ENCODE peak calls at places on chromosomes 4 and X, in six cellular contexts. One of them, this sample, is unnamed.

GRCh38 chrX:24851776-24852175 is 158.1 kb downstream of the POLA1 start:
- DNase-seq in stimulated activated CD4-positive, alpha-beta T cell treated with anti-CD3 and anti-CD28 coated beads, Interleukin-4, amount 100 ng/mL, for 24 hours: no peak
- DNase-seq in NCI-H345: no peak
- DNase-seq in WTC11: no peak
- DNase-seq in amniotic stem cell: no peak
- DNase-seq in myocyte: no peak
- DNase-seq in this sample: no peak

GRCh38 chr4:74109894-74110605 is 11.1 kb upstream of the CXCL2 start:
- DNase-seq in amniotic stem cell: peak
- DNase-seq in stimulated activated CD4-positive, alpha-beta T cell treated with anti-CD3 and anti-CD28 coated beads, Interleukin-4, amount 100 ng/mL, for 24 hours: no peak
- DNase-seq in myocyte: peak
- DNase-seq in WTC11: no peak
- DNase-seq in NCI-H345: no peak
- DNase-seq in this sample: no peak

GRCh38 chrX:43064096-43064495 is 286.1 kb upstream of the PPP1R2C start:
- DNase-seq in WTC11: no peak
- DNase-seq in NCI-H345: no peak
- DNase-seq in stimulated activated CD4-positive, alpha-beta T cell treated with anti-CD3 and anti-CD28 coated beads, Interleukin-4, amount 100 ng/mL, for 24 hours: no peak
- DNase-seq in myocyte: no peak
- DNase-seq in amniotic stem cell: no peak
- DNase-seq in this sample: no peak

GRCh38 chr4:51825341-51825740 is 17.6 kb upstream of the DCUN1D4 start:
- DNase-seq in myocyte: peak
- DNase-seq in amniotic stem cell: no peak
- DNase-seq in stimulated activated CD4-positive, alpha-beta T cell treated with anti-CD3 and anti-CD28 coated beads, Interleukin-4, amount 100 ng/mL, for 24 hours: no peak
- DNase-seq in WTC11: no peak
- DNase-seq in NCI-H345: no peak
- DNase-seq in this sample: no peak

GRCh38 chr4:139450586-139450985 is 3.3 kb upstream of the RAB33B start:
- DNase-seq in myocyte: no peak
- DNase-seq in stimulated activated CD4-positive, alpha-beta T cell treated with anti-CD3 and anti-CD28 coated beads, Interleukin-4, amount 100 ng/mL, for 24 hours: no peak
- DNase-seq in amniotic stem cell: no peak
- DNase-seq in NCI-H345: no peak
- DNase-seq in WTC11: no peak
- DNase-seq in this sample: no peak

GRCh38 chrX:17922303-17922702 is 61.2 kb upstream of the RAI2 start:
- DNase-seq in myocyte: no peak
- DNase-seq in stimulated activated CD4-positive, alpha-beta T cell treated with anti-CD3 and anti-CD28 coated beads, Interleukin-4, amount 100 ng/mL, for 24 hours: no peak
- DNase-seq in WTC11: no peak
- DNase-seq in amniotic stem cell: no peak
- DNase-seq in NCI-H345: peak
- DNase-seq in this sample: no peak

GRCh38 chr4:151921811-151922210 is 161.0 kb upstream of the GATB start:
- DNase-seq in stimulated activated CD4-positive, alpha-beta T cell treated with anti-CD3 and anti-CD28 coated beads, Interleukin-4, amount 100 ng/mL, for 24 hours: no peak
- DNase-seq in myocyte: no peak
- DNase-seq in WTC11: no peak
- DNase-seq in NCI-H345: no peak
- DNase-seq in amniotic stem cell: peak
- DNase-seq in this sample: no peak

GRCh38 chr4:109419679-109420078 is 13.9 kb upstream of the SEC24B start:
- DNase-seq in myocyte: no peak
- DNase-seq in NCI-H345: no peak
- DNase-seq in amniotic stem cell: no peak
- DNase-seq in stimulated activated CD4-positive, alpha-beta T cell treated with anti-CD3 and anti-CD28 coated beads, Interleukin-4, amount 100 ng/mL, for 24 hours: no peak
- DNase-seq in WTC11: peak
- DNase-seq in this sample: no peak

GRCh38 chrX:68403060-68403459 is 30.2 kb downstream of the OPHN1 start:
- DNase-seq in amniotic stem cell: no peak
- DNase-seq in WTC11: no peak
- DNase-seq in NCI-H345: no peak
- DNase-seq in myocyte: no peak
- DNase-seq in stimulated activated CD4-positive, alpha-beta T cell treated with anti-CD3 and anti-CD28 coated beads, Interleukin-4, amount 100 ng/mL, for 24 hours: no peak
- DNase-seq in this sample: no peak

GRCh38 chrX:33808636-33809035 is 323.5 kb downstream of the FAM47A start:
- DNase-seq in NCI-H345: no peak
- DNase-seq in amniotic stem cell: no peak
- DNase-seq in stimulated activated CD4-positive, alpha-beta T cell treated with anti-CD3 and anti-CD28 coated beads, Interleukin-4, amount 100 ng/mL, for 24 hours: no peak
- DNase-seq in myocyte: no peak
- DNase-seq in WTC11: no peak
- DNase-seq in this sample: no peak

GRCh38 chrX:31609130-31609529 is 537.3 kb upstream of the FTHL17 start:
- DNase-seq in NCI-H345: no peak
- DNase-seq in WTC11: no peak
- DNase-seq in myocyte: no peak
- DNase-seq in stimulated activated CD4-positive, alpha-beta T cell treated with anti-CD3 and anti-CD28 coated beads, Interleukin-4, amount 100 ng/mL, for 24 hours: no peak
- DNase-seq in amniotic stem cell: peak
- DNase-seq in this sample: no peak

This sample was measured in NCI-H1436.